ENCODE peak calls at places on chromosomes 13 and 19, in five cellular contexts. One of them, this sample, is unnamed.

GRCh38 chr19:1082165-1082927 is 12.8 kb downstream of the POLR2E start:
- DNase-seq in caudate nucleus: no peak
- DNase-seq in endothelial cell of umbilical vein: peak
- DNase-seq in colonic mucosa: peak
- DNase-seq in stimulated activated naive CD4-positive, alpha-beta T cell: peak
- DNase-seq in this sample: peak

GRCh38 chr13:46327256-46327655 is 59.8 kb downstream of the RUBCNL start:
- DNase-seq in colonic mucosa: no peak
- DNase-seq in stimulated activated naive CD4-positive, alpha-beta T cell: no peak
- DNase-seq in endothelial cell of umbilical vein: no peak
- DNase-seq in caudate nucleus: no peak
- DNase-seq in this sample: no peak

GRCh38 chr13:102642475-102642874 is 45.7 kb downstream of the TPP2 start:
- DNase-seq in caudate nucleus: no peak
- DNase-seq in colonic mucosa: peak
- DNase-seq in stimulated activated naive CD4-positive, alpha-beta T cell: no peak
- DNase-seq in endothelial cell of umbilical vein: no peak
- DNase-seq in this sample: peak

GRCh38 chr19:2327773-2328400 is 499 bp downstream of the LSM7 start:
- DNase-seq in caudate nucleus: peak
- DNase-seq in colonic mucosa: peak
- DNase-seq in stimulated activated naive CD4-positive, alpha-beta T cell: peak
- DNase-seq in endothelial cell of umbilical vein: peak
- DNase-seq in this sample: peak

GRCh38 chr19:15124572-15125231 is 17.5 kb downstream of the SYDE1 start:
- DNase-seq in endothelial cell of umbilical vein: no peak
- DNase-seq in colonic mucosa: peak
- DNase-seq in caudate nucleus: no peak
- DNase-seq in stimulated activated naive CD4-positive, alpha-beta T cell: peak
- DNase-seq in this sample: peak

GRCh38 chr19:17327654-17328516 is 6.8 kb downstream of the ANO8 start:
- DNase-seq in caudate nucleus: no peak
- DNase-seq in colonic mucosa: peak
- DNase-seq in endothelial cell of umbilical vein: peak
- DNase-seq in stimulated activated naive CD4-positive, alpha-beta T cell: peak
- DNase-seq in this sample: peak

GRCh38 chr19:31127132-31127967 is 221.9 kb downstream of the TSHZ3 start:
- DNase-seq in caudate nucleus: no peak
- DNase-seq in endothelial cell of umbilical vein: no peak
- DNase-seq in stimulated activated naive CD4-positive, alpha-beta T cell: no peak
- DNase-seq in colonic mucosa: peak
- DNase-seq in this sample: no peak

GRCh38 chr13:99346328-99347070 is 39.3 kb upstream of the GPR183 start:
- DNase-seq in colonic mucosa: no peak
- DNase-seq in stimulated activated naive CD4-positive, alpha-beta T cell: no peak
- DNase-seq in caudate nucleus: no peak
- DNase-seq in endothelial cell of umbilical vein: no peak
- DNase-seq in this sample: no peak

GRCh38 chr19:30255783-30256509 is 116.2 kb upstream of the ZNF536 start:
- DNase-seq in endothelial cell of umbilical vein: no peak
- DNase-seq in stimulated activated naive CD4-positive, alpha-beta T cell: no peak
- DNase-seq in caudate nucleus: no peak
- DNase-seq in colonic mucosa: no peak
- DNase-seq in this sample: no peak

GRCh38 chr13:91362908-91363307 is 15.4 kb downstream of the MIR17HG start:
- DNase-seq in caudate nucleus: no peak
- DNase-seq in colonic mucosa: no peak
- DNase-seq in endothelial cell of umbilical vein: no peak
- DNase-seq in stimulated activated naive CD4-positive, alpha-beta T cell: no peak
- DNase-seq in this sample: no peak

GRCh38 chr13:51870616-51871015 is 8.8 kb downstream of the CCDC70 start:
- DNase-seq in stimulated activated naive CD4-positive, alpha-beta T cell: no peak
- DNase-seq in endothelial cell of umbilical vein: no peak
- DNase-seq in colonic mucosa: no peak
- DNase-seq in caudate nucleus: no peak
- DNase-seq in this sample: no peak

GRCh38 chr19:18599485-18599884 is 7.1 kb downstream of the CRLF1 start:
- DNase-seq in stimulated activated naive CD4-positive, alpha-beta T cell: no peak
- DNase-seq in endothelial cell of umbilical vein: no peak
- DNase-seq in colonic mucosa: no peak
- DNase-seq in caudate nucleus: no peak
- DNase-seq in this sample: no peak

GRCh38 chr13:50128406-50129048 is 113.3 kb downstream of the KCNRG start:
- DNase-seq in stimulated activated naive CD4-positive, alpha-beta T cell: no peak
- DNase-seq in caudate nucleus: no peak
- DNase-seq in endothelial cell of umbilical vein: no peak
- DNase-seq in colonic mucosa: no peak
- DNase-seq in this sample: no peak

GRCh38 chr19:40273469-40274360 is 11.4 kb downstream of the AKT2 start:
- DNase-seq in colonic mucosa: no peak
- DNase-seq in caudate nucleus: no peak
- DNase-seq in endothelial cell of umbilical vein: no peak
- DNase-seq in stimulated activated naive CD4-positive, alpha-beta T cell: no peak
- DNase-seq in this sample: no peak

GRCh38 chr13:49315756-49316481 is 68.2 kb downstream of the CDADC1 start:
- DNase-seq in caudate nucleus: no peak
- DNase-seq in stimulated activated naive CD4-positive, alpha-beta T cell: no peak
- DNase-seq in endothelial cell of umbilical vein: no peak
- DNase-seq in colonic mucosa: no peak
- DNase-seq in this sample: no peak

GRCh38 chr19:3270908-3271307 is 46.4 kb downstream of the CELF5 start:
- DNase-seq in colonic mucosa: no peak
- DNase-seq in caudate nucleus: peak
- DNase-seq in stimulated activated naive CD4-positive, alpha-beta T cell: peak
- DNase-seq in endothelial cell of umbilical vein: no peak
- DNase-seq in this sample: no peak

GRCh38 chr13:97600438-97601080 is 166.6 kb downstream of the RAP2A start:
- DNase-seq in stimulated activated naive CD4-positive, alpha-beta T cell: no peak
- DNase-seq in caudate nucleus: no peak
- DNase-seq in colonic mucosa: no peak
- DNase-seq in endothelial cell of umbilical vein: peak
- DNase-seq in this sample: no peak

GRCh38 chr19:17109962-17110598 is 34.5 kb downstream of the MYO9B start:
- DNase-seq in stimulated activated naive CD4-positive, alpha-beta T cell: no peak
- DNase-seq in caudate nucleus: no peak
- DNase-seq in endothelial cell of umbilical vein: no peak
- DNase-seq in colonic mucosa: peak
- DNase-seq in this sample: no peak

GRCh38 chr13:102395174-102395573 is 6.7 kb downstream of the FGF14 start:
- DNase-seq in endothelial cell of umbilical vein: no peak
- DNase-seq in caudate nucleus: no peak
- DNase-seq in stimulated activated naive CD4-positive, alpha-beta T cell: no peak
- DNase-seq in colonic mucosa: no peak
- DNase-seq in this sample: no peak

GRCh38 chr19:4866595-4867424 is 657 bp downstream of the PLIN3 start:
- DNase-seq in endothelial cell of umbilical vein: peak
- DNase-seq in colonic mucosa: peak
- DNase-seq in caudate nucleus: no peak
- DNase-seq in stimulated activated naive CD4-positive, alpha-beta T cell: peak
- DNase-seq in this sample: peak

GRCh38 chr19:55484571-55485438 is at the start of gene NAT14:
- DNase-seq in stimulated activated naive CD4-positive, alpha-beta T cell: peak
- DNase-seq in colonic mucosa: no peak
- DNase-seq in endothelial cell of umbilical vein: peak
- DNase-seq in caudate nucleus: no peak
- DNase-seq in this sample: no peak

GRCh38 chr13:98384739-98385138 is 192.2 kb downstream of the STK24 start:
- DNase-seq in caudate nucleus: no peak
- DNase-seq in stimulated activated naive CD4-positive, alpha-beta T cell: no peak
- DNase-seq in colonic mucosa: no peak
- DNase-seq in endothelial cell of umbilical vein: no peak
- DNase-seq in this sample: no peak

GRCh38 chr19:44747739-44748425 is 626 bp upstream of the BCL3 start:
- DNase-seq in colonic mucosa: peak
- DNase-seq in stimulated activated naive CD4-positive, alpha-beta T cell: peak
- DNase-seq in caudate nucleus: no peak
- DNase-seq in endothelial cell of umbilical vein: peak
- DNase-seq in this sample: peak

GRCh38 chr19:51458899-51459592 is 792 bp upstream of the SIGLEC8 start:
- DNase-seq in endothelial cell of umbilical vein: no peak
- DNase-seq in caudate nucleus: no peak
- DNase-seq in colonic mucosa: no peak
- DNase-seq in stimulated activated naive CD4-positive, alpha-beta T cell: no peak
- DNase-seq in this sample: no peak

GRCh38 chr13:33383724-33384577 is 98.4 kb upstream of the STARD13 start:
- DNase-seq in caudate nucleus: no peak
- DNase-seq in endothelial cell of umbilical vein: no peak
- DNase-seq in colonic mucosa: no peak
- DNase-seq in stimulated activated naive CD4-positive, alpha-beta T cell: no peak
- DNase-seq in this sample: peak

GRCh38 chr19:14091086-14091884 is 734 bp upstream of the SAMD1 start:
- DNase-seq in stimulated activated naive CD4-positive, alpha-beta T cell: peak
- DNase-seq in colonic mucosa: peak
- DNase-seq in endothelial cell of umbilical vein: peak
- DNase-seq in caudate nucleus: peak
- DNase-seq in this sample: peak

GRCh38 chr13:82480415-82480814 is 1401.9 kb downstream of the SLITRK1 start:
- DNase-seq in endothelial cell of umbilical vein: no peak
- DNase-seq in caudate nucleus: no peak
- DNase-seq in stimulated activated naive CD4-positive, alpha-beta T cell: no peak
- DNase-seq in colonic mucosa: no peak
- DNase-seq in this sample: no peak